ENCODE peak calls at places on chromosomes 16 and 17, in six cellular contexts. D, B, W, V, C and G are unnamed samples.

GRCh38 chr16:58046054-58046881 is 20.7 kb downstream of the MMP15 start:
- DNase-seq in D (no peak), B (no peak), W (no peak), V (no peak), C (no peak), G (no peak)

GRCh38 chr16:4733747-4734062 is 366 bp downstream of the ANKS3 start:
- DNase-seq in D (no peak), B (no peak), W (no peak), V (no peak), C (peak; percentile 36), G (no peak)

GRCh38 chr17:1188812-1189211 is 9.0 kb upstream of the ABR start:
- DNase-seq in D (no peak), B (no peak), W (peak; percentile 77), V (no peak), C (no peak), G (no peak)

GRCh38 chr16:88566158-88566557 is 4.0 kb upstream of the ZC3H18 start:
- DNase-seq in D (no peak), B (no peak), W (no peak), V (no peak), C (peak; percentile 52), G (peak; percentile 65)

GRCh38 chr16:89097528-89097846 is 3.8 kb downstream of the ACSF3 start:
- DNase-seq in D (no peak), B (no peak), W (no peak), V (no peak), C (no peak), G (no peak)

GRCh38 chr16:84520778-84521770 is 16.6 kb upstream of the MEAK7 start:
- DNase-seq in D (no peak), B (no peak), W (no peak), V (no peak), C (no peak), G (peak; percentile 94)

GRCh38 chr16:8571061-8571596 is 19.2 kb downstream of the TMEM114 start:
- DNase-seq in D (no peak), B (no peak), W (no peak), V (no peak), C (peak; percentile 48), G (peak; percentile 44)

GRCh38 chr16:11034005-11034404 is 89.6 kb downstream of the CLEC16A start:
- DNase-seq in D (no peak), B (peak; percentile 42), W (no peak), V (no peak), C (peak; percentile 87), G (peak; percentile 74)

GRCh38 chr16:8644513-8645140 is 23.1 kb downstream of the METTL22 start:
- DNase-seq in D (no peak), B (peak; percentile 67), W (no peak), V (no peak), C (no peak), G (no peak)

GRCh38 chr16:88796278-88796677 is 7.3 kb upstream of the CDT1 start:
- DNase-seq in D (no peak), B (no peak), W (no peak), V (no peak), C (no peak), G (no peak)

GRCh38 chr16:31435341-31436220 is 7.0 kb downstream of the ZNF843 start:
- DNase-seq in D (no peak), B (no peak), W (no peak), V (no peak), C (no peak), G (no peak)

GRCh38 chr16:86946396-86946795 is 368.0 kb downstream of the FOXL1 start:
- DNase-seq in D (no peak), B (no peak), W (no peak), V (peak; percentile 83), C (peak; percentile 52), G (no peak)

GRCh38 chr16:15785386-15786059 is 71.3 kb downstream of the MYH11 start:
- DNase-seq in D (no peak), B (no peak), W (no peak), V (no peak), C (no peak), G (peak; percentile 7)

GRCh38 chr16:88882358-88883030 is 16.0 kb upstream of the PABPN1L start:
- DNase-seq in D (no peak), B (no peak), W (no peak), V (peak; percentile 63), C (no peak), G (no peak)

GRCh38 chr16:61182416-61182815 is 853.8 kb downstream of the CDH8 start:
- DNase-seq in D (no peak), B (no peak), W (no peak), V (no peak), C (no peak), G (no peak)

GRCh38 chr17:2137342-2138098 is 82.6 kb downstream of the HIC1 start:
- DNase-seq in D (no peak), B (no peak), W (no peak), V (no peak), C (peak; percentile 39), G (peak; percentile 80)

GRCh38 chr16:63312343-63312742 is 1276.1 kb upstream of the CDH8 start:
- DNase-seq in D (peak; percentile 63), B (no peak), W (no peak), V (no peak), C (no peak), G (no peak)

GRCh38 chr17:30161601-30162000 is 45.0 kb downstream of the NSRP1 start:
- DNase-seq in D (no peak), B (no peak), W (no peak), V (no peak), C (peak; percentile 24), G (no peak)

DNA sequence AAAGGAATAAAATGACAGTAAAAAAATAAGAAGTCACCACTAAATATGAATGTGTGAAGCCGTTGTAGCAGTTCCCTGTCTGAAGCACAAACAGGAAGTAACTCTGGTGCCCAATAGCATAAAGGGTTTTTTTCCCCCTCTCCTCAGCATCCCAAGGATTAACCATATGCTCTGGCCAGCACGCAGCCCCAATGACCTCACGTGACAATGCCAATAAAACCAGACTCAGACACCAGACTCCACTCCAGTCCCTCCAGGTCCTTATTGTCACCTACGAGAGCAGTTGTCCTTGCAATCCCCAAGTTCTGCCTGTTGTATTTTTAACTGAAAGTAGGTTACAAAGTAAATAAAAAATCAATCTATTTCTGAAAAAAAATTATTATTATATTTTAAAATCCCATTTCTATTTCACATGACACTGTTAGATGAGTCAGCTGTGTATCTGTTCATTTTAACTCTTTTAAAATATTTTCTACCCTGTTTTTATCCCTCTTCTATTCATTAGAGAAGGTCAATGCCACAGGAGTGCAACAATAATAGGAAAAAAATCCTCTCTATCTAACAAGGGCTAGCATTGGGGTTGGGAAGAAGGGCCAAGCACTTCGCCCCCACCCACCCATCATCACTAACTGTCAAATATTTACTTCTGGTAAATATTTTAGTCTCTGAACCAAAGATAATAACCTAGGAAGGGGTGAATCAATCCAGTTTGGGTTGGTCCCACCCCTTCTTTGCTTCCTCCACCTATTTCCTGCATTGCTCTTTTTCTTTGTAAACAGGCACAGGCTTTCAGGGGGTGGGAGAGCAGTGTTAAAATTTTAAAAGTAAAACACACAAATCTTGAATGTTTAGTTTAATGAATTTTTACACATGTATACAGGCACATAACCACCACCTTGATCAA is 6.6 kb downstream of the PRAC1 start:
- DNase-seq in D (no peak), B (no peak), W (no peak), V (peak; percentile 43), C (no peak), G (no peak)
- H3K27me3 ChIP-seq in D (peaks cover 99% of the 10 kb centered on the region), B (peaks cover 45% of the 10 kb centered on the region), W (peaks cover 100% of the 10 kb centered on the region), V (no peaks in the 10 kb centered on the region), C (peaks cover 95% of the 10 kb centered on the region), G (peaks cover 39% of the 10 kb centered on the region)

GRCh38 chr16:12452549-12452948 is 351.1 kb downstream of the CPPED1 start:
- DNase-seq in D (no peak), B (no peak), W (no peak), V (no peak), C (no peak), G (no peak)
- H3K27me3 ChIP-seq in D (no peaks in the 10 kb centered on the region), B (no peaks in the 10 kb centered on the region), W (no peaks in the 10 kb centered on the region), V (no peaks in the 10 kb centered on the region), C (no peaks in the 10 kb centered on the region), G (no peaks in the 10 kb centered on the region)

GRCh38 chr17:49967205-49967604 is 1.8 kb upstream of the DLX4 start:
- DNase-seq in D (no peak), B (no peak), W (no peak), V (no peak), C (no peak), G (no peak)

GRCh38 chr17:49965522-49965905 is 3.5 kb upstream of the DLX4 start:
- DNase-seq in D (no peak), B (no peak), W (no peak), V (no peak), C (no peak), G (no peak)

GRCh38 chr17:49968380-49969133 is 433 bp upstream of the DLX4 start:
- DNase-seq in D (peak; percentile 83), B (peak; percentile 82), W (peak; percentile 64), V (peak; percentile 98), C (peak; percentile 88), G (peak; percentile 71)

GRCh38 chr17:49967621-49968379 is 1.2 kb upstream of the DLX4 start:
- DNase-seq in D (no peak), B (peak; percentile 15), W (no peak), V (no peak), C (no peak), G (no peak)

GRCh38 chr17:49966767-49967166 is 2.2 kb upstream of the DLX4 start:
- DNase-seq in D (no peak), B (no peak), W (no peak), V (no peak), C (no peak), G (no peak)
- H3K27me3 ChIP-seq in D (peaks cover 100% of the 10 kb centered on the region), B (peaks cover 58% of the 10 kb centered on the region), W (peaks cover 100% of the 10 kb centered on the region), V (no peaks in the 10 kb centered on the region), C (peaks cover 78% of the 10 kb centered on the region), G (peaks cover 75% of the 10 kb centered on the region)

GRCh38 chr17:38603786-38604478 is 1.8 kb downstream of the SRCIN1 start:
- DNase-seq in D (no peak), B (no peak), W (no peak), V (no peak), C (no peak), G (no peak)

GRCh38 chr17:38606646-38607611 is 1.2 kb upstream of the SRCIN1 start:
- DNase-seq in D (no peak), B (no peak), W (peak; percentile 75), V (no peak), C (no peak), G (no peak)

GRCh38 chr17:38604479-38605229 is 1.1 kb downstream of the SRCIN1 start:
- DNase-seq in D (peak; percentile 58), B (no peak), W (no peak), V (no peak), C (no peak), G (no peak)

GRCh38 chr17:38605230-38605851 is 411 bp downstream of the SRCIN1 start:
- DNase-seq in D (no peak), B (no peak), W (no peak), V (no peak), C (no peak), G (no peak)

DNA sequence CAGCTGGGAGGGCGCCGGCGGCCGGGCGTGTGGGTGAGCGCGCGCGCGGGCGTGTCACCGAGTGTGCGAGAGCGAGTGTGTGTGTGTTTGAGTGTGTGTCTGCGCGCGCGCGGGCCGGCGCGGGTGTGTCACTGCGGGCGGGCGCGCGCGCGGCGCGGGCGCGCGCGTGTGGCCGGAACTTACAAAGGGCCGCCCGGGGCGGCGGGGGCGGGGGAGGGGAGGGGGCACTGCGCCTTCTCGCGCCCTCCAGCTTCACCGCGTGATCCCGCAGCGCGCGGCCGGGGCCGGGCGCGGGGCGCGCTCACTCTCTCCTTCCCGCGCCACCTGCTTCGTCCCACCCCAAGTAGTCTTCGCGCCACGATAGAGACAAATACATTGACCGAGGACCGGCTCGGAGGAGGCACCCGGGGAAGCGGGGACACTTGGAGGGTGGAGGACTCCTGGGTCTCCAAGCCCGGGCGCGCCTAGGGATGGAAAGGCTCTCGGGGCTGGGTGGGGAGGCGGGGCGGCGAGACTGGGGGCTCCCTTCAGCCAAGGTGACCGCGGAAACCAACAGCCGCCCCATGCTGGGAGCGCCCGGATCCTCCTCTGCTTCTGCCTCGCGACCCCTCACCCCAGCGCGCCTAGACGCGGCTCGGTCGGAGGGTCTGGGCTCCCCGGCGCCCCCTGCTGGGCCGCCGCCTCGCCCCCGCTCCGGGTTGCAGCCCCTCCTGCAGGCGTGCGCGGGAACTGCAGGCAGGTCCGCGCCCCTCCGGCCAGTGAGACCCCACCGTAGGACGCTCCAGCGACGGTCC is at the start of gene SRCIN1:
- DNase-seq in D (peak; percentile 65), B (peak; percentile 63), W (peak; percentile 40), V (peak; percentile 86), C (peak; percentile 55), G (no peak)
- H3K27me3 ChIP-seq in D (peaks cover 69% of the 10 kb centered on the region), B (peaks cover 65% of the 10 kb centered on the region), W (peaks cover 97% of the 10 kb centered on the region), V (no peaks in the 10 kb centered on the region), C (peaks cover 57% of the 10 kb centered on the region), G (peaks cover 19% of the 10 kb centered on the region)